ENCODE peak calls at places on chromosomes 7 and 10, in four cellular contexts. One of them, this sample, is unnamed.

GRCh38 chr7:130903358-130903974 is 169.5 kb upstream of the KLF14 start:
- DNase-seq in GM12864: no peak
- DNase-seq in HFF-Myc: peak
- DNase-seq in left ventricle myocardium inferior: no peak
- DNase-seq in this sample: no peak

GRCh38 chr10:100749309-100750217 is 4.2 kb downstream of the PAX2 start:
- DNase-seq in GM12864: no peak
- DNase-seq in HFF-Myc: no peak
- DNase-seq in left ventricle myocardium inferior: no peak
- DNase-seq in this sample: no peak

GRCh38 chr7:37349979-37350590 is 98.6 kb downstream of the ELMO1 start:
- DNase-seq in GM12864: no peak
- DNase-seq in left ventricle myocardium inferior: no peak
- DNase-seq in HFF-Myc: no peak
- DNase-seq in this sample: peak

GRCh38 chr7:128215739-128216138 is 25.3 kb upstream of the LEP start:
- DNase-seq in HFF-Myc: no peak
- DNase-seq in left ventricle myocardium inferior: no peak
- DNase-seq in GM12864: no peak
- DNase-seq in this sample: no peak

GRCh38 chr10:119750391-119751230 is 24.8 kb downstream of the INPP5F start:
- DNase-seq in left ventricle myocardium inferior: peak
- DNase-seq in HFF-Myc: peak
- DNase-seq in GM12864: peak
- DNase-seq in this sample: peak

GRCh38 chr7:14590206-14590605 is 312.3 kb downstream of the DGKB start:
- DNase-seq in HFF-Myc: no peak
- DNase-seq in left ventricle myocardium inferior: no peak
- DNase-seq in GM12864: no peak
- DNase-seq in this sample: no peak

GRCh38 chr10:86632009-86632800 is 22.1 kb upstream of the OPN4 start:
- DNase-seq in HFF-Myc: no peak
- DNase-seq in left ventricle myocardium inferior: peak
- DNase-seq in GM12864: no peak
- DNase-seq in this sample: peak

GRCh38 chr10:71366710-71367109 is 30.0 kb upstream of the CDH23 start:
- DNase-seq in GM12864: no peak
- DNase-seq in HFF-Myc: no peak
- DNase-seq in left ventricle myocardium inferior: no peak
- DNase-seq in this sample: no peak

GRCh38 chr7:149626972-149627371 is 129.4 kb upstream of the ZNF746 start:
- DNase-seq in left ventricle myocardium inferior: no peak
- DNase-seq in GM12864: no peak
- DNase-seq in HFF-Myc: no peak
- DNase-seq in this sample: no peak

GRCh38 chr10:45181483-45181882 is 133.9 kb downstream of the OR13A1 start:
- DNase-seq in GM12864: no peak
- DNase-seq in HFF-Myc: no peak
- DNase-seq in left ventricle myocardium inferior: no peak
- DNase-seq in this sample: no peak

GRCh38 chr10:784759-785538 is 95.5 kb upstream of the DIP2C start:
- DNase-seq in HFF-Myc: peak
- DNase-seq in left ventricle myocardium inferior: peak
- DNase-seq in GM12864: no peak
- DNase-seq in this sample: peak

GRCh38 chr10:87658858-87659555 is 671 bp upstream of the PAPSS2 start:
- DNase-seq in HFF-Myc: no peak
- DNase-seq in GM12864: no peak
- DNase-seq in left ventricle myocardium inferior: no peak
- DNase-seq in this sample: no peak

GRCh38 chr7:131699323-131699722 is 142.9 kb upstream of the PODXL start:
- DNase-seq in GM12864: no peak
- DNase-seq in left ventricle myocardium inferior: no peak
- DNase-seq in HFF-Myc: no peak
- DNase-seq in this sample: no peak

GRCh38 chr10:100442548-100442947 is 20.3 kb upstream of the WNT8B start:
- DNase-seq in GM12864: no peak
- DNase-seq in left ventricle myocardium inferior: no peak
- DNase-seq in HFF-Myc: no peak
- DNase-seq in this sample: no peak

GRCh38 chr10:124265391-124265745 is 153.4 kb downstream of the OAT start:
- DNase-seq in GM12864: no peak
- DNase-seq in left ventricle myocardium inferior: no peak
- DNase-seq in HFF-Myc: no peak
- DNase-seq in this sample: no peak

GRCh38 chr7:28748934-28749584 is 209.1 kb downstream of the TRIL start:
- DNase-seq in left ventricle myocardium inferior: no peak
- DNase-seq in HFF-Myc: peak
- DNase-seq in GM12864: no peak
- DNase-seq in this sample: peak

GRCh38 chr7:47582748-47583740 is 1.1 kb upstream of the TNS3 start:
- DNase-seq in GM12864: no peak
- DNase-seq in HFF-Myc: no peak
- DNase-seq in left ventricle myocardium inferior: no peak
- DNase-seq in this sample: no peak

GRCh38 chr7:115914951-115915350 is 115.6 kb downstream of the TFEC start:
- DNase-seq in HFF-Myc: no peak
- DNase-seq in GM12864: no peak
- DNase-seq in left ventricle myocardium inferior: no peak
- DNase-seq in this sample: no peak

GRCh38 chr7:47690902-47691558 is 109.1 kb upstream of the TNS3 start:
- DNase-seq in HFF-Myc: peak
- DNase-seq in GM12864: no peak
- DNase-seq in left ventricle myocardium inferior: no peak
- DNase-seq in this sample: no peak

GRCh38 chr10:123808873-123809272 is 82.7 kb downstream of the CPXM2 start:
- DNase-seq in left ventricle myocardium inferior: no peak
- DNase-seq in HFF-Myc: no peak
- DNase-seq in GM12864: no peak
- DNase-seq in this sample: no peak

GRCh38 chr10:88019753-88020152 is 156.3 kb downstream of the PTEN start:
- DNase-seq in left ventricle myocardium inferior: no peak
- DNase-seq in GM12864: no peak
- DNase-seq in HFF-Myc: no peak
- DNase-seq in this sample: no peak

GRCh38 chr10:45429790-45430189 is 55.8 kb downstream of the ALOX5 start:
- DNase-seq in HFF-Myc: no peak
- DNase-seq in GM12864: no peak
- DNase-seq in left ventricle myocardium inferior: no peak
- DNase-seq in this sample: no peak

GRCh38 chr10:22280078-22280477 is 36.1 kb upstream of the COMMD3 start:
- DNase-seq in left ventricle myocardium inferior: no peak
- DNase-seq in GM12864: no peak
- DNase-seq in HFF-Myc: no peak
- DNase-seq in this sample: no peak

GRCh38 chr10:79022565-79023488 is 45.9 kb upstream of the ZMIZ1 start:
- DNase-seq in GM12864: peak
- DNase-seq in HFF-Myc: no peak
- DNase-seq in left ventricle myocardium inferior: peak
- DNase-seq in this sample: no peak

GRCh38 chr10:123269017-123269552 is 114.9 kb downstream of the BUB3 start:
- DNase-seq in left ventricle myocardium inferior: no peak
- DNase-seq in HFF-Myc: no peak
- DNase-seq in GM12864: no peak
- DNase-seq in this sample: no peak

GRCh38 chr7:38492010-38492409 is 139.2 kb downstream of the AMPH start:
- DNase-seq in GM12864: no peak
- DNase-seq in left ventricle myocardium inferior: no peak
- DNase-seq in HFF-Myc: no peak
- DNase-seq in this sample: no peak

GRCh38 chr7:4552985-4553384 is 129.1 kb upstream of the FOXK1 start:
- DNase-seq in GM12864: no peak
- DNase-seq in HFF-Myc: no peak
- DNase-seq in left ventricle myocardium inferior: no peak
- DNase-seq in this sample: no peak

GRCh38 chr10:24172909-24173308 is 36.0 kb upstream of the KIAA1217 start:
- DNase-seq in GM12864: no peak
- DNase-seq in HFF-Myc: no peak
- DNase-seq in left ventricle myocardium inferior: no peak
- DNase-seq in this sample: no peak

GRCh38 chr7:100493476-100494264 is 9.9 kb downstream of the NYAP1 start:
- DNase-seq in left ventricle myocardium inferior: peak
- DNase-seq in GM12864: no peak
- DNase-seq in HFF-Myc: no peak
- DNase-seq in this sample: peak

GRCh38 chr7:1712907-1713501 is 42.9 kb downstream of the ELFN1 start:
- DNase-seq in HFF-Myc: no peak
- DNase-seq in GM12864: no peak
- DNase-seq in left ventricle myocardium inferior: no peak
- DNase-seq in this sample: no peak

GRCh38 chr10:87660484-87661133 is 931 bp downstream of the PAPSS2 start:
- DNase-seq in left ventricle myocardium inferior: peak
- DNase-seq in GM12864: no peak
- DNase-seq in HFF-Myc: no peak
- DNase-seq in this sample: no peak

GRCh38 chr10:12787297-12787696 is 214.2 kb downstream of the CCDC3 start:
- DNase-seq in GM12864: no peak
- DNase-seq in HFF-Myc: no peak
- DNase-seq in left ventricle myocardium inferior: no peak
- DNase-seq in this sample: no peak

GRCh38 chr10:72353028-72353962 is 1.4 kb downstream of the DNAJB12 start:
- DNase-seq in GM12864: no peak
- DNase-seq in HFF-Myc: no peak
- DNase-seq in left ventricle myocardium inferior: no peak
- DNase-seq in this sample: no peak

GRCh38 chr10:122164028-122164601 is 107.0 kb upstream of the BTBD16 start:
- DNase-seq in left ventricle myocardium inferior: no peak
- DNase-seq in HFF-Myc: no peak
- DNase-seq in GM12864: no peak
- DNase-seq in this sample: no peak

GRCh38 chr10:122165492-122165832 is 105.6 kb upstream of the BTBD16 start:
- DNase-seq in GM12864: no peak
- DNase-seq in left ventricle myocardium inferior: no peak
- DNase-seq in HFF-Myc: no peak
- DNase-seq in this sample: no peak

GRCh38 chr10:122163182-122164027 is 107.7 kb upstream of the BTBD16 start:
- DNase-seq in left ventricle myocardium inferior: no peak
- DNase-seq in GM12864: no peak
- DNase-seq in HFF-Myc: no peak
- DNase-seq in this sample: no peak

GRCh38 chr10:122165914-122166313 is 105.2 kb upstream of the BTBD16 start:
- DNase-seq in GM12864: no peak
- DNase-seq in HFF-Myc: no peak
- DNase-seq in left ventricle myocardium inferior: no peak
- DNase-seq in this sample: no peak

GRCh38 chr10:122164815-122165491 is 106.1 kb upstream of the BTBD16 start:
- DNase-seq in GM12864: no peak
- DNase-seq in left ventricle myocardium inferior: no peak
- DNase-seq in HFF-Myc: no peak
- DNase-seq in this sample: no peak
- TF ChIP-seq CTCF in GM12864: no peak
- TF ChIP-seq CTCF in left ventricle myocardium inferior: no peak
- TF ChIP-seq CTCF in HFF-Myc: no peak
- TF ChIP-seq CTCF in this sample: no peak

DNA sequence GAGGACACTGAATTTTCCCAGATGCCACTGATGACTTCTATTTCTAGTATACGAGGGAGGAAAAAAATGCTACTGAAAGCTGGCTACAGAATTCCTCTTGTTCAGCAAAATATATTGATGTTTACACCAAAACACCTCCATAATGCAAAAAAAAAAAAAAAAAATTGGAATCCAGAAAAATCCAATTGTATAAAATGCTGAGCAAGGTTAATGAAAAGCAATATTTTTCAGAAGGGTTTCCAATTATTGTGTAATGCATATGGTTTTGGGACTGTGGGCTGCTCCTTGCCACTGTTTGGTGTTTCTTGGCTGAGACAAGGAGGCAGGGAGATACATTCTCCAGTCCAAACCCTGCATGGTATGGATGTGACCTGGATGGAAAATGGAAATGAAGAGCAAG is 83.8 kb downstream of the LSM5 start:
- DNase-seq in HFF-Myc: no peak
- DNase-seq in left ventricle myocardium inferior: no peak
- DNase-seq in GM12864: no peak
- DNase-seq in this sample: no peak
- TF ChIP-seq CTCF in HFF-Myc: no peak
- TF ChIP-seq CTCF in left ventricle myocardium inferior: no peak
- TF ChIP-seq CTCF in GM12864: no peak
- TF ChIP-seq CTCF in this sample: no peak

DNA sequence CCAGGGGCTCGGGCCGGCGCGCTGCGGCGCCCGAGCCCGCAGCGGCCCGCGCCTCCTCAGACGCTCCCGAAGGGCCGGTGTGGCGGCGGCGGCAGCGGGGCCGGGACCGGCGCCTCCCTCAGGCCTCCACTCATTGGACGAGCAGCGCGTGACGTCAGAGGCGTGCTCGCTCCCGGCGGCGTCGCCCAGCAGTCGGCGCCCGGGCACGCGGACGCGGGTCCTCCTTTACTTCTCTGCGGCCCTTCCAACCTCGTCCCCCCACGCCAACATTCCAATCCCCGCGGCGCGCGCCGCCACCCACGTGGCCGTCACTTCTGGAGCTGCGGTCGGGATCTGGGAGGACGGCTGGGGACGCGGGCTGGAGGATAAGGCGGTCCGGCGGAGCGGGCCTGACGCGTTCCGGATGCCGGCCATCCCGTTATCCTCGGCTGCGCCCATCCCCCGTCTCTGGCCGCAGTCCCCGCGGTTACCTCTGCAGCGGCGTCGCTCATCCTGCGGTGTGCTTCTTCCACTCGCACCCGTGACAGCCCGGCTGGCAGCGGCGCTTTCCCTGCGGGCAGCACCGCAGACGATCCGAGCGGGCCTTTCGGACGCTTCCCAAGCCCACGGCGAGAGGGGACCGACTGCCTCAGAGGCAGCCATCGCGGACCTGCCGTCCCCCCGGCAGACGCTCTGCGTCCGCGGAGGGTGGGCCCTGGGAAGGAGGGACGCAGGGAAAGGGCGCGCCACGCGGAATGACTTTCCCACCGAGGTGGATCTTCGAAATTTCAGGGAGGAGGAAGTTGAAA is at the start of gene PDZD8:
- DNase-seq in HFF-Myc: peak
- DNase-seq in left ventricle myocardium inferior: peak
- DNase-seq in GM12864: peak
- DNase-seq in this sample: peak
- TF ChIP-seq CTCF in HFF-Myc: no peak
- TF ChIP-seq CTCF in left ventricle myocardium inferior: no peak
- TF ChIP-seq CTCF in GM12864: no peak
- TF ChIP-seq CTCF in this sample: no peak

DNA sequence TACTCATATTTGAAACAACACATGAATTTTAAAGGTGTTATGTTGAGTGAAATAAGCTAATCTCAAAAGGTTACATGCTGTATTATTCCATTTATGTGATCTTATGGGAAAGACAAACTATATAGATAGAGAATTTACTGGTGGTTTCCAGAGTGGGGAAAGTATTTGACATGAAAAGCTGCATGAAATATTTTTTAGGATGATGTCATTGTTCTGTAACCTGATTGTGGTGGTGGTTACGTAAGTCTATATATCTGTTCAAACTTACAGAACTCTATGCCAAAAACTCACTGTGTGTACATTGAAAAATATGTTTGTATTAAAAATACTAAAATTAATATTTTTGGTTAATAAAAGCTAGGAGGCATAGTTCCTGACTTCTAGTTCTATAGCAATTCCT is 453.0 kb downstream of the SORCS3 start:
- DNase-seq in GM12864: no peak
- DNase-seq in left ventricle myocardium inferior: no peak
- DNase-seq in HFF-Myc: no peak
- DNase-seq in this sample: no peak
- TF ChIP-seq CTCF in GM12864: no peak
- TF ChIP-seq CTCF in left ventricle myocardium inferior: no peak
- TF ChIP-seq CTCF in HFF-Myc: no peak
- TF ChIP-seq CTCF in this sample: no peak

This sample was measured in GM10248.